ENCODE peak calls at places on chromosomes 7 and 10, in five cellular contexts. X is HEK293T, L is HepG2, H is NT2/D1, U is H1. C is an unnamed sample.

GRCh38 chr10:22435650-22436049 is 90.4 kb downstream of the SPAG6 start:
- DNase-seq in X (no peak), L (no peak), H (no peak), U (no peak), C (no peak)

GRCh38 chr7:117435475-117436043 is 8.3 kb upstream of the ASZ1 start:
- DNase-seq in X (no peak), L (no peak), H (no peak), U (no peak), C (peak; percentile 73)

GRCh38 chr7:107742678-107743566 is 1.0 kb upstream of the CBLL1 start:
- DNase-seq in X (peak; percentile 40), L (no peak), H (peak; percentile 62), U (no peak), C (peak; percentile 56)

GRCh38 chr7:122983261-122983660 is 12.2 kb downstream of the TAS2R16 start:
- DNase-seq in X (no peak), L (no peak), H (no peak), U (no peak), C (no peak)

GRCh38 chr7:84236398-84236797 is 41.8 kb upstream of the SEMA3A start:
- DNase-seq in X (no peak), L (no peak), H (no peak), U (no peak), C (no peak)

GRCh38 chr7:18064242-18064838 is 36.7 kb upstream of the PRPS1L1 start:
- DNase-seq in X (peak; percentile 39), L (peak; percentile 15), H (no peak), U (peak; percentile 80), C (no peak)

GRCh38 chr7:76051840-76052239 is 3.9 kb downstream of the MDH2 start:
- DNase-seq in X (no peak), L (no peak), H (no peak), U (no peak), C (no peak)

GRCh38 chr7:2281556-2281955 is 32.7 kb downstream of the SNX8 start:
- DNase-seq in X (no peak), L (no peak), H (no peak), U (no peak), C (no peak)

GRCh38 chr10:96370575-96371157 is 11.9 kb upstream of the OPALIN start:
- DNase-seq in X (peak; percentile 87), L (peak; percentile 24), H (peak; percentile 50), U (peak; percentile 88), C (no peak)

GRCh38 chr7:139895141-139895829 is 66.2 kb downstream of the TBXAS1 start:
- DNase-seq in X (no peak), L (no peak), H (no peak), U (no peak), C (no peak)

GRCh38 chr7:134195252-134195651 is 68.1 kb downstream of the LRGUK start:
- DNase-seq in X (no peak), L (no peak), H (no peak), U (no peak), C (no peak)

GRCh38 chr10:5814110-5815107 is 1.2 kb upstream of the GDI2 start:
- DNase-seq in X (no peak), L (no peak), H (peak; percentile 5), U (no peak), C (no peak)

GRCh38 chr7:68306692-68307107 is 1291.6 kb upstream of the AUTS2 start:
- DNase-seq in X (no peak), L (no peak), H (no peak), U (no peak), C (no peak)

GRCh38 chr10:49282879-49283321 is 16.1 kb upstream of the C10orf71 start:
- DNase-seq in X (no peak), L (no peak), H (no peak), U (no peak), C (no peak)

GRCh38 chr7:157690058-157690832 is 353.4 kb downstream of the DNAJB6 start:
- DNase-seq in X (peak; percentile 26), L (no peak), H (no peak), U (peak; percentile 62), C (no peak)

GRCh38 chr10:50653142-50653541 is 29.4 kb upstream of the SGMS1 start:
- DNase-seq in X (peak; percentile 11), L (no peak), H (no peak), U (no peak), C (no peak)

GRCh38 chr7:111855842-111856227 is 293.5 kb upstream of the IMMP2L start:
- DNase-seq in X (no peak), L (no peak), H (no peak), U (no peak), C (no peak)

GRCh38 chr10:22911889-22912762 is 15.7 kb upstream of the ARMC3 start:
- DNase-seq in X (peak; percentile 60), L (peak; percentile 56), H (no peak), U (no peak), C (no peak)

GRCh38 chr7:19209297-19209696 is 64.1 kb upstream of the FERD3L start:
- DNase-seq in X (no peak), L (no peak), H (no peak), U (no peak), C (no peak)

GRCh38 chr7:157857578-157858075 is 520.8 kb downstream of the DNAJB6 start:
- DNase-seq in X (no peak), L (no peak), H (no peak), U (no peak), C (no peak)

GRCh38 chr10:79178614-79179403 is 110.0 kb downstream of the ZMIZ1 start:
- DNase-seq in X (no peak), L (no peak), H (no peak), U (no peak), C (no peak)

GRCh38 chr7:2862831-2863361 is 18.8 kb upstream of the GNA12 start:
- DNase-seq in X (no peak), L (no peak), H (no peak), U (no peak), C (no peak)

GRCh38 chr10:15427836-15428414 is 56.8 kb upstream of the FAM171A1 start:
- DNase-seq in X (no peak), L (peak; percentile 41), H (peak; percentile 33), U (no peak), C (no peak)

GRCh38 chr7:73999664-74000420 is 28.1 kb upstream of the ELN start:
- DNase-seq in X (no peak), L (no peak), H (no peak), U (no peak), C (no peak)

GRCh38 chr7:27110163-27110976 is 7.9 kb upstream of the HOXA2 start:
- DNase-seq in X (peak; percentile 79), L (no peak), H (no peak), U (peak; percentile 83), C (no peak)

GRCh38 chr10:122078965-122079401 is 90.0 kb downstream of the TACC2 start:
- DNase-seq in X (no peak), L (no peak), H (no peak), U (no peak), C (no peak)

GRCh38 chr7:85710960-85711359 is 524.1 kb upstream of the SEMA3D start:
- DNase-seq in X (no peak), L (no peak), H (no peak), U (no peak), C (no peak)
- TF ChIP-seq SUZ12 in X (no peak), L (no peak), H (no peak), U (no peak), C (no peak)

GRCh38 chr10:34681933-34682332 is 133.2 kb downstream of the PARD3 start:
- DNase-seq in X (no peak), L (no peak), H (no peak), U (no peak), C (no peak)
- TF ChIP-seq SUZ12 in X (no peak), L (no peak), H (no peak), U (no peak), C (no peak)

GRCh38 chr10:33311640-33312039 is 22.8 kb downstream of the NRP1 start:
- DNase-seq in X (no peak), L (no peak), H (no peak), U (no peak), C (no peak)

GRCh38 chr10:33314788-33315561 is 19.5 kb downstream of the NRP1 start:
- DNase-seq in X (no peak), L (no peak), H (no peak), U (no peak), C (no peak)

GRCh38 chr10:33320288-33320687 is 14.2 kb downstream of the NRP1 start:
- DNase-seq in X (no peak), L (no peak), H (no peak), U (no peak), C (no peak)

GRCh38 chr10:33310853-33311252 is 23.6 kb downstream of the NRP1 start:
- DNase-seq in X (no peak), L (no peak), H (no peak), U (no peak), C (no peak)

GRCh38 chr10:33315891-33316290 is 18.6 kb downstream of the NRP1 start:
- DNase-seq in X (no peak), L (no peak), H (no peak), U (no peak), C (no peak)
- TF ChIP-seq SUZ12 in X (no peak), L (no peak), H (no peak), U (no peak), C (no peak)

DNA sequence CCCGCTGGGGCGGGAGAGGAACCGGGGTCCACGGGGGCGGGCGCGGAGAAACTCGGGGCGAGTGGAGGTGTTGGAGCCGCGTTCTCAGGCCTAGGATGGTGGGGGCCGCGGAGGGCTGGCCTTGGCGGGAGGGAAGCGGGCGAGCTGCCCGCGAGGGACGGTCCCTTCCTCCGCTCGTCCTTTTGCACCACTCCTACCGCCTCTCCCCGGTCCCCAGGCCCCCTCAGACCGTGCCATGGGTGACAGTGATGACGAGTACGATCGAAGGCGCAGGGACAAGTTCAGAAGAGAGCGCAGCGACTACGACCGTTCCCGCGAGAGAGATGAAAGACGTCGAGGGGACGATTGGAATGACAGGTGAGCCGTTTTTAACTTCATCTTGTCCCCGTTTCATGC is 451 bp downstream of the SRRT start:
- DNase-seq in X (no peak), L (peak; percentile 40), H (no peak), U (no peak), C (no peak)
- TF ChIP-seq SUZ12 in X (no peak), L (no peak), H (no peak), U (no peak), C (no peak)

DNA sequence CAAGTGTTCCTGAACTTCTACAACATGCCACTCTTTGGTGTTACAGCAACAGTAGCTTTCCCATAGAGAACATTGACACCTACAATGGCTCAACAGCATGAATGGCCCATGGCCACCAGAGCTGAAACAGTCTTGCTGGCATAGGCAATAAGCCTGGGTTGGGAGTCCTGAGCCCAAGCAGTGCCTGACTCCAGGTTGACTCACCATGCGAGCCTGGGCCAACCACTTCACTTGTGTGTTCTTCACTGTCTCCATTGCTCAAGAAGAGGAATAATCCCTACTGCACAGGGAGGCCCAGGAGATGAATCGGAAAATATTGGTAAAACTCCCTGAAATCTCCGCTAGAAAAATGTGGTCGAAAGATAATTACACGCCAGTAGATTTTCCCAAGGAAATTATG is 89.2 kb upstream of the INHBA start:
- DNase-seq in X (no peak), L (no peak), H (no peak), U (no peak), C (no peak)
- TF ChIP-seq SUZ12 in X (no peak), L (no peak), H (no peak), U (no peak), C (no peak)